ENCODE peak calls at places on chromosomes 4 and X, in four cellular contexts. W is activated CD8-positive, alpha-beta T cell treated with anti-CD3 and anti-CD28 coated beads for 36 hours; R is amygdala; T is Right ventricle myocardium superior. C is an unnamed sample.

GRCh38 chr4:122163767-122164166 is 11.6 kb downstream of the BLTP1 start:
- DNase-seq in W (no peak), R (no peak), T (no peak), C (no peak)

GRCh38 chr4:64251779-64252178 is 157.5 kb downstream of the TECRL start:
- DNase-seq in W (no peak), R (no peak), T (no peak), C (no peak)

GRCh38 chr4:186685744-186686143 is 37.9 kb downstream of the FAT1 start:
- DNase-seq in W (no peak), R (no peak), T (no peak), C (peak; percentile 20)

GRCh38 chr4:151304755-151305154 is 20.6 kb downstream of the SH3D19 start:
- DNase-seq in W (no peak), R (no peak), T (no peak), C (peak; percentile 28)

GRCh38 chrX:131675596-131676194 is 131.8 kb downstream of the OR13H1 start:
- DNase-seq in W (no peak), R (no peak), T (no peak), C (peak; percentile 48)

GRCh38 chr4:12912896-12913418 is 571.2 kb downstream of the RAB28 start:
- DNase-seq in W (no peak), R (no peak), T (no peak), C (no peak)

GRCh38 chr4:40870076-40870624 is 120.4 kb downstream of the NSUN7 start:
- DNase-seq in W (no peak), R (no peak), T (no peak), C (no peak)

GRCh38 chr4:65393078-65393477 is 277.2 kb downstream of the EPHA5 start:
- DNase-seq in W (no peak), R (no peak), T (no peak), C (no peak)

GRCh38 chr4:528835-529234 is 29.8 kb downstream of the PIGG start:
- DNase-seq in W (no peak), R (no peak), T (no peak), C (no peak)

GRCh38 chrX:153944140-153944799 is at the start of gene RENBP:
- DNase-seq in W (peak; percentile 60), R (peak; percentile 4), T (peak; percentile 81), C (no peak)

GRCh38 chr4:53616219-53616618 is 24.9 kb upstream of the LNX1 start:
- DNase-seq in W (no peak), R (no peak), T (no peak), C (no peak)

GRCh38 chrX:7083021-7083420 is 64.5 kb upstream of the STS start:
- DNase-seq in W (no peak), R (no peak), T (no peak), C (no peak)

GRCh38 chrX:77564824-77565223 is 117.6 kb downstream of the FGF16 start:
- DNase-seq in W (no peak), R (no peak), T (no peak), C (no peak)

GRCh38 chr4:48914311-48914710 is 7.7 kb upstream of the OCIAD2 start:
- DNase-seq in W (no peak), R (no peak), T (no peak), C (no peak)

GRCh38 chrX:139224953-139225665 is 305.4 kb upstream of the F9 start:
- DNase-seq in W (no peak), R (no peak), T (no peak), C (no peak)

GRCh38 chr4:116358633-116359222 is 726.6 kb downstream of the TRAM1L1 start:
- DNase-seq in W (peak; percentile 48), R (no peak), T (no peak), C (peak; percentile 84)

GRCh38 chr4:87196146-87196545 is 24.3 kb downstream of the KLHL8 start:
- DNase-seq in W (no peak), R (no peak), T (no peak), C (no peak)

C was measured in SK-MEL-5.